ENCODE peak calls at places on chromosomes 13 and 19, in nine cellular contexts. One of them, this sample, is unnamed.

GRCh38 chr19:14149509-14149994 is 13.2 kb upstream of the ASF1B start:
- ATAC-seq in HCT116: no peak
- ATAC-seq in activated CD8-positive, alpha-beta memory T cell treated with anti-CD3 and anti-CD28 coated beads, Interleukin-2, amount 10 ng/mL, durations not matched to agents 7 days and 5 days: peak
- ATAC-seq in right cardiac atrium: peak
- ATAC-seq in activated naive CD4-positive, alpha-beta T cell treated with anti-CD3 and anti-CD28 coated beads, Interleukin-2, amount 50 U/mL, for 72 hours: peak
- ATAC-seq in activated CD8-positive, alpha-beta T cell treated with anti-CD3 and anti-CD28 coated beads for 36 hours: peak
- ATAC-seq in Right ventricle myocardium superior: peak
- ATAC-seq in Panc1: no peak
- ATAC-seq in pancreas: no peak
- ATAC-seq in this sample: peak

GRCh38 chr19:56132316-56132822 is 8.7 kb upstream of the ZNF444 start:
- ATAC-seq in activated CD8-positive, alpha-beta memory T cell treated with anti-CD3 and anti-CD28 coated beads, Interleukin-2, amount 10 ng/mL, durations not matched to agents 7 days and 5 days: no peak
- ATAC-seq in activated CD8-positive, alpha-beta T cell treated with anti-CD3 and anti-CD28 coated beads for 36 hours: no peak
- ATAC-seq in HCT116: no peak
- ATAC-seq in Panc1: no peak
- ATAC-seq in pancreas: no peak
- ATAC-seq in Right ventricle myocardium superior: peak
- ATAC-seq in right cardiac atrium: peak
- ATAC-seq in activated naive CD4-positive, alpha-beta T cell treated with anti-CD3 and anti-CD28 coated beads, Interleukin-2, amount 50 U/mL, for 72 hours: no peak
- ATAC-seq in this sample: no peak

GRCh38 chr13:98297043-98297442 is 120.0 kb upstream of the RNF113B start:
- ATAC-seq in HCT116: no peak
- ATAC-seq in right cardiac atrium: no peak
- ATAC-seq in activated naive CD4-positive, alpha-beta T cell treated with anti-CD3 and anti-CD28 coated beads, Interleukin-2, amount 50 U/mL, for 72 hours: no peak
- ATAC-seq in Right ventricle myocardium superior: no peak
- ATAC-seq in pancreas: no peak
- ATAC-seq in Panc1: no peak
- ATAC-seq in activated CD8-positive, alpha-beta memory T cell treated with anti-CD3 and anti-CD28 coated beads, Interleukin-2, amount 10 ng/mL, durations not matched to agents 7 days and 5 days: no peak
- ATAC-seq in activated CD8-positive, alpha-beta T cell treated with anti-CD3 and anti-CD28 coated beads for 36 hours: no peak
- ATAC-seq in this sample: no peak

GRCh38 chr19:13102416-13102665 is 317 bp downstream of the LYL1 start:
- ATAC-seq in right cardiac atrium: no peak
- ATAC-seq in Right ventricle myocardium superior: no peak
- ATAC-seq in activated CD8-positive, alpha-beta T cell treated with anti-CD3 and anti-CD28 coated beads for 36 hours: no peak
- ATAC-seq in pancreas: no peak
- ATAC-seq in HCT116: peak
- ATAC-seq in Panc1: peak
- ATAC-seq in activated CD8-positive, alpha-beta memory T cell treated with anti-CD3 and anti-CD28 coated beads, Interleukin-2, amount 10 ng/mL, durations not matched to agents 7 days and 5 days: no peak
- ATAC-seq in activated naive CD4-positive, alpha-beta T cell treated with anti-CD3 and anti-CD28 coated beads, Interleukin-2, amount 50 U/mL, for 72 hours: no peak
- ATAC-seq in this sample: no peak

GRCh38 chr13:39612023-39612637 is 9.1 kb upstream of the LHFPL6 start:
- ATAC-seq in HCT116: peak
- ATAC-seq in Panc1: no peak
- ATAC-seq in Right ventricle myocardium superior: peak
- ATAC-seq in pancreas: peak
- ATAC-seq in activated CD8-positive, alpha-beta memory T cell treated with anti-CD3 and anti-CD28 coated beads, Interleukin-2, amount 10 ng/mL, durations not matched to agents 7 days and 5 days: no peak
- ATAC-seq in activated CD8-positive, alpha-beta T cell treated with anti-CD3 and anti-CD28 coated beads for 36 hours: peak
- ATAC-seq in activated naive CD4-positive, alpha-beta T cell treated with anti-CD3 and anti-CD28 coated beads, Interleukin-2, amount 50 U/mL, for 72 hours: no peak
- ATAC-seq in right cardiac atrium: peak
- ATAC-seq in this sample: peak

GRCh38 chr13:97659602-97660001 is 225.6 kb downstream of the RAP2A start:
- ATAC-seq in HCT116: peak
- ATAC-seq in Right ventricle myocardium superior: no peak
- ATAC-seq in pancreas: no peak
- ATAC-seq in activated CD8-positive, alpha-beta memory T cell treated with anti-CD3 and anti-CD28 coated beads, Interleukin-2, amount 10 ng/mL, durations not matched to agents 7 days and 5 days: no peak
- ATAC-seq in Panc1: no peak
- ATAC-seq in right cardiac atrium: peak
- ATAC-seq in activated naive CD4-positive, alpha-beta T cell treated with anti-CD3 and anti-CD28 coated beads, Interleukin-2, amount 50 U/mL, for 72 hours: no peak
- ATAC-seq in activated CD8-positive, alpha-beta T cell treated with anti-CD3 and anti-CD28 coated beads for 36 hours: no peak
- ATAC-seq in this sample: no peak

GRCh38 chr19:18558202-18558555 is 509 bp downstream of the KXD1 start:
- ATAC-seq in activated naive CD4-positive, alpha-beta T cell treated with anti-CD3 and anti-CD28 coated beads, Interleukin-2, amount 50 U/mL, for 72 hours: no peak
- ATAC-seq in Panc1: no peak
- ATAC-seq in Right ventricle myocardium superior: no peak
- ATAC-seq in activated CD8-positive, alpha-beta T cell treated with anti-CD3 and anti-CD28 coated beads for 36 hours: no peak
- ATAC-seq in activated CD8-positive, alpha-beta memory T cell treated with anti-CD3 and anti-CD28 coated beads, Interleukin-2, amount 10 ng/mL, durations not matched to agents 7 days and 5 days: no peak
- ATAC-seq in right cardiac atrium: no peak
- ATAC-seq in pancreas: peak
- ATAC-seq in HCT116: no peak
- ATAC-seq in this sample: peak

GRCh38 chr19:1540353-1540925 is 16.6 kb downstream of the PLK5 start:
- ATAC-seq in HCT116: no peak
- ATAC-seq in activated CD8-positive, alpha-beta T cell treated with anti-CD3 and anti-CD28 coated beads for 36 hours: no peak
- ATAC-seq in pancreas: no peak
- ATAC-seq in Right ventricle myocardium superior: peak
- ATAC-seq in right cardiac atrium: peak
- ATAC-seq in activated CD8-positive, alpha-beta memory T cell treated with anti-CD3 and anti-CD28 coated beads, Interleukin-2, amount 10 ng/mL, durations not matched to agents 7 days and 5 days: no peak
- ATAC-seq in Panc1: no peak
- ATAC-seq in activated naive CD4-positive, alpha-beta T cell treated with anti-CD3 and anti-CD28 coated beads, Interleukin-2, amount 50 U/mL, for 72 hours: no peak
- ATAC-seq in this sample: no peak

GRCh38 chr19:5691205-5691929 is 1.3 kb downstream of the RPL36 start:
- ATAC-seq in pancreas: peak
- ATAC-seq in right cardiac atrium: peak
- ATAC-seq in activated CD8-positive, alpha-beta memory T cell treated with anti-CD3 and anti-CD28 coated beads, Interleukin-2, amount 10 ng/mL, durations not matched to agents 7 days and 5 days: no peak
- ATAC-seq in Right ventricle myocardium superior: peak
- ATAC-seq in Panc1: peak
- ATAC-seq in activated naive CD4-positive, alpha-beta T cell treated with anti-CD3 and anti-CD28 coated beads, Interleukin-2, amount 50 U/mL, for 72 hours: peak
- ATAC-seq in HCT116: no peak
- ATAC-seq in activated CD8-positive, alpha-beta T cell treated with anti-CD3 and anti-CD28 coated beads for 36 hours: peak
- ATAC-seq in this sample: peak

GRCh38 chr19:55253842-55254624 is 4.8 kb downstream of the PPP6R1 start:
- ATAC-seq in right cardiac atrium: no peak
- ATAC-seq in pancreas: no peak
- ATAC-seq in activated CD8-positive, alpha-beta memory T cell treated with anti-CD3 and anti-CD28 coated beads, Interleukin-2, amount 10 ng/mL, durations not matched to agents 7 days and 5 days: peak
- ATAC-seq in HCT116: no peak
- ATAC-seq in activated naive CD4-positive, alpha-beta T cell treated with anti-CD3 and anti-CD28 coated beads, Interleukin-2, amount 50 U/mL, for 72 hours: peak
- ATAC-seq in Panc1: no peak
- ATAC-seq in activated CD8-positive, alpha-beta T cell treated with anti-CD3 and anti-CD28 coated beads for 36 hours: peak
- ATAC-seq in Right ventricle myocardium superior: no peak
- ATAC-seq in this sample: no peak

GRCh38 chr13:104357174-104357573 is 1291.0 kb upstream of the SLC10A2 start:
- ATAC-seq in activated CD8-positive, alpha-beta T cell treated with anti-CD3 and anti-CD28 coated beads for 36 hours: no peak
- ATAC-seq in Panc1: no peak
- ATAC-seq in activated naive CD4-positive, alpha-beta T cell treated with anti-CD3 and anti-CD28 coated beads, Interleukin-2, amount 50 U/mL, for 72 hours: no peak
- ATAC-seq in activated CD8-positive, alpha-beta memory T cell treated with anti-CD3 and anti-CD28 coated beads, Interleukin-2, amount 10 ng/mL, durations not matched to agents 7 days and 5 days: no peak
- ATAC-seq in pancreas: no peak
- ATAC-seq in HCT116: no peak
- ATAC-seq in Right ventricle myocardium superior: no peak
- ATAC-seq in right cardiac atrium: no peak
- ATAC-seq in this sample: no peak

GRCh38 chr19:9865732-9866627 is 30.9 kb downstream of the PIN1 start:
- ATAC-seq in right cardiac atrium: no peak
- ATAC-seq in activated naive CD4-positive, alpha-beta T cell treated with anti-CD3 and anti-CD28 coated beads, Interleukin-2, amount 50 U/mL, for 72 hours: peak
- ATAC-seq in Panc1: no peak
- ATAC-seq in activated CD8-positive, alpha-beta T cell treated with anti-CD3 and anti-CD28 coated beads for 36 hours: peak
- ATAC-seq in HCT116: no peak
- ATAC-seq in Right ventricle myocardium superior: no peak
- ATAC-seq in activated CD8-positive, alpha-beta memory T cell treated with anti-CD3 and anti-CD28 coated beads, Interleukin-2, amount 10 ng/mL, durations not matched to agents 7 days and 5 days: peak
- ATAC-seq in pancreas: no peak
- ATAC-seq in this sample: no peak

GRCh38 chr19:8663920-8664670 is 33.7 kb downstream of the NFILZ start:
- ATAC-seq in activated naive CD4-positive, alpha-beta T cell treated with anti-CD3 and anti-CD28 coated beads, Interleukin-2, amount 50 U/mL, for 72 hours: no peak
- ATAC-seq in right cardiac atrium: no peak
- ATAC-seq in Right ventricle myocardium superior: no peak
- ATAC-seq in HCT116: no peak
- ATAC-seq in pancreas: no peak
- ATAC-seq in Panc1: no peak
- ATAC-seq in activated CD8-positive, alpha-beta memory T cell treated with anti-CD3 and anti-CD28 coated beads, Interleukin-2, amount 10 ng/mL, durations not matched to agents 7 days and 5 days: peak
- ATAC-seq in activated CD8-positive, alpha-beta T cell treated with anti-CD3 and anti-CD28 coated beads for 36 hours: peak
- ATAC-seq in this sample: no peak

GRCh38 chr13:113420833-113421600 is 32.3 kb downstream of the ADPRHL1 start:
- ATAC-seq in HCT116: peak
- ATAC-seq in activated naive CD4-positive, alpha-beta T cell treated with anti-CD3 and anti-CD28 coated beads, Interleukin-2, amount 50 U/mL, for 72 hours: no peak
- ATAC-seq in right cardiac atrium: peak
- ATAC-seq in Right ventricle myocardium superior: peak
- ATAC-seq in activated CD8-positive, alpha-beta T cell treated with anti-CD3 and anti-CD28 coated beads for 36 hours: no peak
- ATAC-seq in Panc1: peak
- ATAC-seq in activated CD8-positive, alpha-beta memory T cell treated with anti-CD3 and anti-CD28 coated beads, Interleukin-2, amount 10 ng/mL, durations not matched to agents 7 days and 5 days: peak
- ATAC-seq in pancreas: no peak
- ATAC-seq in this sample: no peak

GRCh38 chr13:106083620-106084350 is 451.7 kb downstream of the EFNB2 start:
- ATAC-seq in activated naive CD4-positive, alpha-beta T cell treated with anti-CD3 and anti-CD28 coated beads, Interleukin-2, amount 50 U/mL, for 72 hours: no peak
- ATAC-seq in activated CD8-positive, alpha-beta T cell treated with anti-CD3 and anti-CD28 coated beads for 36 hours: no peak
- ATAC-seq in Panc1: no peak
- ATAC-seq in HCT116: peak
- ATAC-seq in right cardiac atrium: peak
- ATAC-seq in pancreas: peak
- ATAC-seq in Right ventricle myocardium superior: no peak
- ATAC-seq in activated CD8-positive, alpha-beta memory T cell treated with anti-CD3 and anti-CD28 coated beads, Interleukin-2, amount 10 ng/mL, durations not matched to agents 7 days and 5 days: no peak
- ATAC-seq in this sample: peak

GRCh38 chr19:41910240-41910991 is 17.8 kb downstream of the ERFL start:
- ATAC-seq in HCT116: no peak
- ATAC-seq in Panc1: peak
- ATAC-seq in activated naive CD4-positive, alpha-beta T cell treated with anti-CD3 and anti-CD28 coated beads, Interleukin-2, amount 50 U/mL, for 72 hours: peak
- ATAC-seq in Right ventricle myocardium superior: no peak
- ATAC-seq in activated CD8-positive, alpha-beta memory T cell treated with anti-CD3 and anti-CD28 coated beads, Interleukin-2, amount 10 ng/mL, durations not matched to agents 7 days and 5 days: no peak
- ATAC-seq in right cardiac atrium: no peak
- ATAC-seq in pancreas: no peak
- ATAC-seq in activated CD8-positive, alpha-beta T cell treated with anti-CD3 and anti-CD28 coated beads for 36 hours: peak
- ATAC-seq in this sample: no peak

GRCh38 chr13:73079359-73079758 is 20.6 kb downstream of the KLF5 start:
- ATAC-seq in right cardiac atrium: no peak
- ATAC-seq in activated naive CD4-positive, alpha-beta T cell treated with anti-CD3 and anti-CD28 coated beads, Interleukin-2, amount 50 U/mL, for 72 hours: no peak
- ATAC-seq in activated CD8-positive, alpha-beta T cell treated with anti-CD3 and anti-CD28 coated beads for 36 hours: no peak
- ATAC-seq in HCT116: no peak
- ATAC-seq in Panc1: no peak
- ATAC-seq in pancreas: no peak
- ATAC-seq in activated CD8-positive, alpha-beta memory T cell treated with anti-CD3 and anti-CD28 coated beads, Interleukin-2, amount 10 ng/mL, durations not matched to agents 7 days and 5 days: no peak
- ATAC-seq in Right ventricle myocardium superior: no peak
- ATAC-seq in this sample: peak

GRCh38 chr13:110759710-110760109 is 46.2 kb downstream of the ING1 start:
- ATAC-seq in activated CD8-positive, alpha-beta T cell treated with anti-CD3 and anti-CD28 coated beads for 36 hours: no peak
- ATAC-seq in Right ventricle myocardium superior: no peak
- ATAC-seq in right cardiac atrium: no peak
- ATAC-seq in Panc1: no peak
- ATAC-seq in activated CD8-positive, alpha-beta memory T cell treated with anti-CD3 and anti-CD28 coated beads, Interleukin-2, amount 10 ng/mL, durations not matched to agents 7 days and 5 days: no peak
- ATAC-seq in pancreas: no peak
- ATAC-seq in activated naive CD4-positive, alpha-beta T cell treated with anti-CD3 and anti-CD28 coated beads, Interleukin-2, amount 50 U/mL, for 72 hours: no peak
- ATAC-seq in HCT116: no peak
- ATAC-seq in this sample: no peak

GRCh38 chr19:58395220-58395978 is at the start of gene RNF225:
- ATAC-seq in pancreas: peak
- ATAC-seq in activated CD8-positive, alpha-beta memory T cell treated with anti-CD3 and anti-CD28 coated beads, Interleukin-2, amount 10 ng/mL, durations not matched to agents 7 days and 5 days: peak
- ATAC-seq in HCT116: peak
- ATAC-seq in Right ventricle myocardium superior: peak
- ATAC-seq in activated naive CD4-positive, alpha-beta T cell treated with anti-CD3 and anti-CD28 coated beads, Interleukin-2, amount 50 U/mL, for 72 hours: peak
- ATAC-seq in activated CD8-positive, alpha-beta T cell treated with anti-CD3 and anti-CD28 coated beads for 36 hours: peak
- ATAC-seq in Panc1: peak
- ATAC-seq in right cardiac atrium: peak
- ATAC-seq in this sample: peak

GRCh38 chr13:46489586-46490023 is 63.4 kb upstream of the LRCH1 start:
- ATAC-seq in right cardiac atrium: peak
- ATAC-seq in pancreas: no peak
- ATAC-seq in Right ventricle myocardium superior: peak
- ATAC-seq in activated CD8-positive, alpha-beta T cell treated with anti-CD3 and anti-CD28 coated beads for 36 hours: no peak
- ATAC-seq in activated naive CD4-positive, alpha-beta T cell treated with anti-CD3 and anti-CD28 coated beads, Interleukin-2, amount 50 U/mL, for 72 hours: peak
- ATAC-seq in activated CD8-positive, alpha-beta memory T cell treated with anti-CD3 and anti-CD28 coated beads, Interleukin-2, amount 10 ng/mL, durations not matched to agents 7 days and 5 days: no peak
- ATAC-seq in Panc1: no peak
- ATAC-seq in HCT116: no peak
- ATAC-seq in this sample: no peak

GRCh38 chr13:28657784-28658538 is 969 bp upstream of the POMP start:
- ATAC-seq in HCT116: no peak
- ATAC-seq in pancreas: no peak
- ATAC-seq in activated naive CD4-positive, alpha-beta T cell treated with anti-CD3 and anti-CD28 coated beads, Interleukin-2, amount 50 U/mL, for 72 hours: no peak
- ATAC-seq in activated CD8-positive, alpha-beta memory T cell treated with anti-CD3 and anti-CD28 coated beads, Interleukin-2, amount 10 ng/mL, durations not matched to agents 7 days and 5 days: no peak
- ATAC-seq in activated CD8-positive, alpha-beta T cell treated with anti-CD3 and anti-CD28 coated beads for 36 hours: no peak
- ATAC-seq in Panc1: no peak
- ATAC-seq in right cardiac atrium: peak
- ATAC-seq in Right ventricle myocardium superior: peak
- ATAC-seq in this sample: no peak

GRCh38 chr19:48330012-48330681 is 4.8 kb downstream of the EMP3 start:
- ATAC-seq in HCT116: no peak
- ATAC-seq in right cardiac atrium: peak
- ATAC-seq in activated CD8-positive, alpha-beta memory T cell treated with anti-CD3 and anti-CD28 coated beads, Interleukin-2, amount 10 ng/mL, durations not matched to agents 7 days and 5 days: peak
- ATAC-seq in pancreas: peak
- ATAC-seq in Panc1: no peak
- ATAC-seq in activated naive CD4-positive, alpha-beta T cell treated with anti-CD3 and anti-CD28 coated beads, Interleukin-2, amount 50 U/mL, for 72 hours: peak
- ATAC-seq in activated CD8-positive, alpha-beta T cell treated with anti-CD3 and anti-CD28 coated beads for 36 hours: peak
- ATAC-seq in Right ventricle myocardium superior: peak
- ATAC-seq in this sample: peak

GRCh38 chr19:45779231-45780145 is 2.8 kb downstream of the DMPK start:
- ATAC-seq in activated CD8-positive, alpha-beta T cell treated with anti-CD3 and anti-CD28 coated beads for 36 hours: peak
- ATAC-seq in Panc1: peak
- ATAC-seq in Right ventricle myocardium superior: peak
- ATAC-seq in activated naive CD4-positive, alpha-beta T cell treated with anti-CD3 and anti-CD28 coated beads, Interleukin-2, amount 50 U/mL, for 72 hours: peak
- ATAC-seq in HCT116: peak
- ATAC-seq in right cardiac atrium: peak
- ATAC-seq in activated CD8-positive, alpha-beta memory T cell treated with anti-CD3 and anti-CD28 coated beads, Interleukin-2, amount 10 ng/mL, durations not matched to agents 7 days and 5 days: peak
- ATAC-seq in pancreas: peak
- ATAC-seq in this sample: peak

GRCh38 chr19:6069268-6069771 is 41.0 kb downstream of the RFX2 start:
- ATAC-seq in activated naive CD4-positive, alpha-beta T cell treated with anti-CD3 and anti-CD28 coated beads, Interleukin-2, amount 50 U/mL, for 72 hours: peak
- ATAC-seq in Right ventricle myocardium superior: no peak
- ATAC-seq in HCT116: no peak
- ATAC-seq in right cardiac atrium: no peak
- ATAC-seq in activated CD8-positive, alpha-beta memory T cell treated with anti-CD3 and anti-CD28 coated beads, Interleukin-2, amount 10 ng/mL, durations not matched to agents 7 days and 5 days: peak
- ATAC-seq in activated CD8-positive, alpha-beta T cell treated with anti-CD3 and anti-CD28 coated beads for 36 hours: peak
- ATAC-seq in Panc1: no peak
- ATAC-seq in pancreas: no peak
- ATAC-seq in this sample: no peak

GRCh38 chr13:61766667-61767058 is 351.0 kb upstream of the PCDH20 start:
- ATAC-seq in Panc1: no peak
- ATAC-seq in activated CD8-positive, alpha-beta memory T cell treated with anti-CD3 and anti-CD28 coated beads, Interleukin-2, amount 10 ng/mL, durations not matched to agents 7 days and 5 days: no peak
- ATAC-seq in pancreas: no peak
- ATAC-seq in right cardiac atrium: no peak
- ATAC-seq in activated CD8-positive, alpha-beta T cell treated with anti-CD3 and anti-CD28 coated beads for 36 hours: no peak
- ATAC-seq in Right ventricle myocardium superior: no peak
- ATAC-seq in HCT116: no peak
- ATAC-seq in activated naive CD4-positive, alpha-beta T cell treated with anti-CD3 and anti-CD28 coated beads, Interleukin-2, amount 50 U/mL, for 72 hours: no peak
- ATAC-seq in this sample: no peak

GRCh38 chr13:24274452-24274971 is 34.9 kb upstream of the C1QTNF9 start:
- ATAC-seq in Panc1: no peak
- ATAC-seq in right cardiac atrium: peak
- ATAC-seq in HCT116: no peak
- ATAC-seq in pancreas: no peak
- ATAC-seq in activated naive CD4-positive, alpha-beta T cell treated with anti-CD3 and anti-CD28 coated beads, Interleukin-2, amount 50 U/mL, for 72 hours: peak
- ATAC-seq in Right ventricle myocardium superior: no peak
- ATAC-seq in activated CD8-positive, alpha-beta memory T cell treated with anti-CD3 and anti-CD28 coated beads, Interleukin-2, amount 10 ng/mL, durations not matched to agents 7 days and 5 days: peak
- ATAC-seq in activated CD8-positive, alpha-beta T cell treated with anti-CD3 and anti-CD28 coated beads for 36 hours: peak
- ATAC-seq in this sample: peak

GRCh38 chr13:98525852-98526512 is 50.9 kb downstream of the STK24 start:
- ATAC-seq in right cardiac atrium: no peak
- ATAC-seq in HCT116: no peak
- ATAC-seq in pancreas: no peak
- ATAC-seq in Right ventricle myocardium superior: no peak
- ATAC-seq in activated CD8-positive, alpha-beta memory T cell treated with anti-CD3 and anti-CD28 coated beads, Interleukin-2, amount 10 ng/mL, durations not matched to agents 7 days and 5 days: no peak
- ATAC-seq in activated naive CD4-positive, alpha-beta T cell treated with anti-CD3 and anti-CD28 coated beads, Interleukin-2, amount 50 U/mL, for 72 hours: no peak
- ATAC-seq in Panc1: no peak
- ATAC-seq in activated CD8-positive, alpha-beta T cell treated with anti-CD3 and anti-CD28 coated beads for 36 hours: no peak
- ATAC-seq in this sample: no peak

GRCh38 chr13:27504126-27504525 is 53.8 kb upstream of the MTIF3 start:
- ATAC-seq in Right ventricle myocardium superior: peak
- ATAC-seq in right cardiac atrium: peak
- ATAC-seq in HCT116: no peak
- ATAC-seq in activated CD8-positive, alpha-beta T cell treated with anti-CD3 and anti-CD28 coated beads for 36 hours: no peak
- ATAC-seq in activated naive CD4-positive, alpha-beta T cell treated with anti-CD3 and anti-CD28 coated beads, Interleukin-2, amount 50 U/mL, for 72 hours: no peak
- ATAC-seq in pancreas: no peak
- ATAC-seq in Panc1: no peak
- ATAC-seq in activated CD8-positive, alpha-beta memory T cell treated with anti-CD3 and anti-CD28 coated beads, Interleukin-2, amount 10 ng/mL, durations not matched to agents 7 days and 5 days: no peak
- ATAC-seq in this sample: no peak

GRCh38 chr13:95438297-95438696 is 114.2 kb upstream of the CLDN10 start:
- ATAC-seq in activated CD8-positive, alpha-beta memory T cell treated with anti-CD3 and anti-CD28 coated beads, Interleukin-2, amount 10 ng/mL, durations not matched to agents 7 days and 5 days: no peak
- ATAC-seq in HCT116: no peak
- ATAC-seq in activated CD8-positive, alpha-beta T cell treated with anti-CD3 and anti-CD28 coated beads for 36 hours: no peak
- ATAC-seq in right cardiac atrium: peak
- ATAC-seq in Panc1: no peak
- ATAC-seq in pancreas: no peak
- ATAC-seq in activated naive CD4-positive, alpha-beta T cell treated with anti-CD3 and anti-CD28 coated beads, Interleukin-2, amount 50 U/mL, for 72 hours: no peak
- ATAC-seq in Right ventricle myocardium superior: peak
- ATAC-seq in this sample: no peak

GRCh38 chr19:389935-390289 is 19.0 kb downstream of the C2CD4C start:
- ATAC-seq in HCT116: no peak
- ATAC-seq in activated CD8-positive, alpha-beta T cell treated with anti-CD3 and anti-CD28 coated beads for 36 hours: no peak
- ATAC-seq in right cardiac atrium: no peak
- ATAC-seq in Panc1: no peak
- ATAC-seq in pancreas: no peak
- ATAC-seq in activated naive CD4-positive, alpha-beta T cell treated with anti-CD3 and anti-CD28 coated beads, Interleukin-2, amount 50 U/mL, for 72 hours: no peak
- ATAC-seq in activated CD8-positive, alpha-beta memory T cell treated with anti-CD3 and anti-CD28 coated beads, Interleukin-2, amount 10 ng/mL, durations not matched to agents 7 days and 5 days: no peak
- ATAC-seq in Right ventricle myocardium superior: no peak
- ATAC-seq in this sample: no peak

GRCh38 chr19:42267644-42268141 is 1.4 kb upstream of the CIC start:
- ATAC-seq in pancreas: no peak
- ATAC-seq in activated naive CD4-positive, alpha-beta T cell treated with anti-CD3 and anti-CD28 coated beads, Interleukin-2, amount 50 U/mL, for 72 hours: no peak
- ATAC-seq in Right ventricle myocardium superior: no peak
- ATAC-seq in activated CD8-positive, alpha-beta memory T cell treated with anti-CD3 and anti-CD28 coated beads, Interleukin-2, amount 10 ng/mL, durations not matched to agents 7 days and 5 days: no peak
- ATAC-seq in Panc1: no peak
- ATAC-seq in right cardiac atrium: no peak
- ATAC-seq in activated CD8-positive, alpha-beta T cell treated with anti-CD3 and anti-CD28 coated beads for 36 hours: no peak
- ATAC-seq in HCT116: no peak
- ATAC-seq in this sample: no peak